ENCODE peak calls at places on chromosomes 6 and 20, in six cellular contexts. O is ACHN; Q is T-cell; I is stimulated activated CD4-positive, alpha-beta T cell treated with anti-CD3 and anti-CD28 coated beads, TNF-alpha, amount 100 ng/mL, for 24 hours; R is anterior cingulate cortex; E is kidney epithelial cell. U is an unnamed sample.

GRCh38 chr6:142566628-142567396 is 265.0 kb downstream of the ADGRG6 start:
- DNase-seq in E (no peak), Q (peak; percentile 44), O (peak; percentile 47), R (peak; percentile 3), I (peak; percentile 52), U (peak; percentile 36)

GRCh38 chr20:18197382-18198070 is 59.9 kb downstream of the KAT14 start:
- DNase-seq in E (no peak), Q (no peak), I (no peak), R (no peak), O (no peak), U (no peak)

GRCh38 chr6:5181494-5182287 is 79.1 kb downstream of the LYRM4 start:
- DNase-seq in Q (no peak), E (no peak), O (no peak), R (no peak), I (no peak), U (no peak)

GRCh38 chr6:122736166-122736565 is 43.4 kb upstream of the FABP7 start:
- DNase-seq in O (no peak), I (no peak), E (no peak), R (no peak), Q (no peak), U (peak; percentile 92)

GRCh38 chr6:145743325-145743724 is 8.0 kb upstream of the EPM2A start:
- DNase-seq in Q (no peak), R (no peak), O (no peak), I (no peak), E (no peak), U (no peak)

GRCh38 chr6:154041001-154041400 is 2.0 kb downstream of the OPRM1 start:
- DNase-seq in E (no peak), O (no peak), I (no peak), Q (no peak), R (no peak), U (no peak)

GRCh38 chr20:63101781-63102719 is 95.3 kb upstream of the BHLHE23 start:
- DNase-seq in Q (peak; percentile 70), R (no peak), E (no peak), O (peak; percentile 37), I (peak; percentile 42), U (peak; percentile 13)

GRCh38 chr6:7769702-7770101 is 43.8 kb downstream of the BMP6 start:
- DNase-seq in I (no peak), R (no peak), E (no peak), O (no peak), Q (no peak), U (no peak)

GRCh38 chr6:53718597-53719460 is 53.3 kb upstream of the KLHL31 start:
- DNase-seq in R (no peak), O (peak; percentile 77), E (peak; percentile 53), Q (peak; percentile 21), I (no peak), U (peak; percentile 27)

GRCh38 chr20:50567860-50568548 is 57.8 kb downstream of the PTPN1 start:
- DNase-seq in R (no peak), O (no peak), I (no peak), Q (no peak), E (no peak), U (no peak)

GRCh38 chr6:132464538-132465256 is 48.2 kb downstream of the STX7 start:
- DNase-seq in R (no peak), Q (no peak), O (peak; percentile 66), I (no peak), E (no peak), U (no peak)

GRCh38 chr20:10454135-10454750 is 19.1 kb downstream of the SLX4IP start:
- DNase-seq in E (no peak), O (no peak), R (no peak), Q (no peak), I (no peak), U (no peak)

GRCh38 chr20:3889489-3890409 is 562 bp downstream of the PANK2 start:
- DNase-seq in I (no peak), Q (no peak), R (peak; percentile 29), E (no peak), O (peak; percentile 28), U (peak; percentile 56)

GRCh38 chr20:35771689-35772562 is at the start of gene PHF20:
- DNase-seq in I (peak; percentile 99), O (peak; percentile 89), E (peak; percentile 76), R (peak; percentile 99), Q (peak; percentile 100), U (peak; percentile 100)

GRCh38 chr6:119129968-119130484 is 51.6 kb upstream of the FAM184A start:
- DNase-seq in O (peak; percentile 47), E (peak; percentile 14), Q (no peak), R (no peak), I (no peak), U (peak; percentile 35)

GRCh38 chr20:63116412-63117106 is 99.4 kb downstream of the YTHDF1 start:
- DNase-seq in O (peak; percentile 37), E (no peak), I (no peak), Q (no peak), R (no peak), U (peak; percentile 64)

GRCh38 chr6:27545271-27546046 is 72.6 kb upstream of the ZNF184 start:
- DNase-seq in R (no peak), Q (no peak), I (no peak), O (no peak), E (no peak), U (no peak)

GRCh38 chr20:33679758-33680485 is 5.7 kb upstream of the NECAB3 start:
- DNase-seq in R (no peak), O (no peak), Q (peak; percentile 28), E (no peak), I (no peak), U (no peak)

GRCh38 chr6:56953597-56954388 is 1.1 kb upstream of the BEND6 start:
- DNase-seq in Q (no peak), E (no peak), I (no peak), R (no peak), O (no peak), U (no peak)

GRCh38 chr6:42923656-42924055 is 5.6 kb upstream of the CNPY3 start:
- DNase-seq in R (no peak), O (no peak), I (no peak), E (no peak), Q (no peak), U (no peak)

GRCh38 chr6:130372786-130373185 is 7.0 kb downstream of the TMEM200A start:
- DNase-seq in O (no peak), I (no peak), E (no peak), Q (no peak), R (no peak), U (no peak)

GRCh38 chr6:168015492-168016175 is 18.2 kb downstream of the KIF25 start:
- DNase-seq in Q (no peak), O (no peak), E (no peak), I (no peak), R (no peak), U (peak; percentile 61)

GRCh38 chr20:45445805-45446562 is 23.6 kb upstream of the WFDC2 start:
- DNase-seq in I (no peak), R (no peak), E (no peak), Q (no peak), O (peak; percentile 24), U (peak; percentile 68)

GRCh38 chr6:79078057-79078969 is at the start of gene PHIP:
- DNase-seq in R (peak; percentile 91), I (peak; percentile 83), O (peak; percentile 91), Q (peak; percentile 95), E (peak; percentile 49), U (peak; percentile 94)

GRCh38 chr20:25867776-25868649 is 171.4 kb upstream of the ZNF337 start:
- DNase-seq in Q (peak; percentile 71), O (no peak), R (peak; percentile 83), E (no peak), I (peak; percentile 46), U (no peak)

GRCh38 chr6:95091823-95092436 is 485.4 kb upstream of the MANEA start:
- DNase-seq in R (no peak), E (peak; percentile 28), Q (no peak), I (no peak), O (peak; percentile 69), U (peak; percentile 83)

GRCh38 chr20:50369225-50370035 is 140.8 kb upstream of the PTPN1 start:
- DNase-seq in Q (no peak), E (no peak), R (no peak), I (no peak), O (no peak), U (peak; percentile 52)

GRCh38 chr6:34273242-34273805 is 24.5 kb upstream of the SMIM29 start:
- DNase-seq in E (no peak), Q (no peak), R (no peak), I (no peak), O (no peak), U (no peak)

GRCh38 chr6:124057448-124057847 is 253.8 kb downstream of the NKAIN2 start:
- DNase-seq in I (no peak), Q (no peak), R (no peak), E (no peak), O (no peak), U (no peak)

GRCh38 chr6:46090115-46091079 is 39.4 kb upstream of the ENPP4 start:
- DNase-seq in E (no peak), I (peak; percentile 28), Q (peak; percentile 53), O (peak; percentile 39), R (peak; percentile 55), U (peak; percentile 40)

GRCh38 chr6:106572875-106573575 is 56.3 kb downstream of the RTN4IP1 start:
- DNase-seq in I (no peak), Q (no peak), R (no peak), O (no peak), E (no peak), U (no peak)

GRCh38 chr6:26329763-26330511 is 35.1 kb upstream of the BTN3A2 start:
- DNase-seq in R (no peak), O (no peak), Q (peak; percentile 42), I (no peak), E (no peak), U (peak; percentile 52)

GRCh38 chr6:46743425-46744158 is 3.1 kb upstream of the ANKRD66 start:
- DNase-seq in I (no peak), R (no peak), E (no peak), Q (no peak), O (no peak), U (no peak)

GRCh38 chr6:44730771-44731391 is 343.4 kb downstream of the CDC5L start:
- DNase-seq in O (no peak), Q (no peak), I (no peak), E (peak; percentile 56), R (no peak), U (peak; percentile 85)

GRCh38 chr6:161373905-161374451 is 100.1 kb upstream of the AGPAT4 start:
- DNase-seq in O (peak; percentile 63), I (peak; percentile 31), E (no peak), R (peak; percentile 67), Q (peak; percentile 44), U (peak; percentile 91)

GRCh38 chr6:25756382-25757354 is 2.1 kb downstream of the SLC17A4 start:
- DNase-seq in Q (no peak), E (no peak), I (no peak), O (no peak), R (no peak), U (no peak)